ENCODE peak calls at places on chromosomes 4 and X, in nine cellular contexts. I is endothelial cell, T is PC-3, H is brain microvascular endothelial cell, S is WTC11, D is breast epithelium, M is AG10803, N is NB4, V is IMR-90. Y is an unnamed sample.

GRCh38 chrX:20306668-20307067 is 40.0 kb upstream of the RPS6KA3 start:
- DNase-seq in I (no peak), M (no peak), D (no peak), V (no peak), T (no peak), H (no peak), N (no peak), S (no peak), Y (no peak)

GRCh38 chrX:95063554-95063953 is 1389.5 kb downstream of the FAM133A start:
- DNase-seq in T (peak; percentile 29), H (no peak), S (no peak), V (peak; percentile 11), D (no peak), I (no peak), M (no peak), N (no peak), Y (peak; percentile 34)

GRCh38 chr4:22338806-22339205 is 177.1 kb downstream of the ADGRA3 start:
- DNase-seq in I (no peak), N (no peak), S (no peak), M (no peak), T (no peak), D (no peak), H (no peak), V (no peak), Y (no peak)

GRCh38 chrX:71997320-71997719 is 86.7 kb downstream of the NHSL2 start:
- DNase-seq in I (no peak), T (no peak), N (no peak), V (no peak), D (no peak), H (no peak), S (no peak), M (peak; percentile 17), Y (no peak)

GRCh38 chr4:148574502-148574901 is 132.3 kb upstream of the NR3C2 start:
- DNase-seq in H (peak; percentile 37), N (no peak), S (no peak), I (no peak), M (peak; percentile 60), T (no peak), V (peak; percentile 72), D (no peak), Y (peak; percentile 22)

GRCh38 chr4:139691-140090 is 15.4 kb downstream of the ZNF718 start:
- DNase-seq in D (no peak), M (no peak), I (no peak), H (no peak), T (no peak), N (no peak), S (no peak), V (no peak), Y (no peak)

GRCh38 chr4:98976716-98977115 is 18.8 kb upstream of the METAP1 start:
- DNase-seq in H (peak; percentile 76), I (no peak), N (no peak), D (no peak), M (no peak), T (peak; percentile 78), V (peak; percentile 62), S (no peak), Y (peak; percentile 21)

GRCh38 chr4:159400782-159401712 is 298.2 kb downstream of the RAPGEF2 start:
- DNase-seq in S (no peak), M (peak; percentile 69), V (peak; percentile 70), I (no peak), D (no peak), H (peak; percentile 46), N (peak; percentile 3), T (no peak), Y (peak; percentile 16)

GRCh38 chr4:11698033-11698432 is 269.3 kb upstream of the HS3ST1 start:
- DNase-seq in N (no peak), S (no peak), V (no peak), M (no peak), D (no peak), I (no peak), T (no peak), H (no peak), Y (no peak)

GRCh38 chr4:84750260-84750955 is 167.5 kb downstream of the CDS1 start:
- DNase-seq in S (no peak), D (no peak), H (peak; percentile 7), I (no peak), T (peak; percentile 61), M (peak; percentile 52), V (peak; percentile 65), N (peak; percentile 56), Y (peak; percentile 28)

GRCh38 chrX:13219990-13220764 is 99.7 kb downstream of the ATXN3L start:
- DNase-seq in N (no peak), S (no peak), H (peak; percentile 25), M (peak; percentile 43), D (no peak), I (no peak), T (no peak), V (peak; percentile 62), Y (no peak)

GRCh38 chr4:86924805-86925204 is 10.0 kb upstream of the AFF1 start:
- DNase-seq in T (peak; percentile 65), H (peak; percentile 50), D (no peak), N (no peak), M (peak; percentile 87), V (peak; percentile 76), S (no peak), I (no peak), Y (peak; percentile 83)

GRCh38 chr4:127007336-127007735 is 625.4 kb upstream of the INTU start:
- DNase-seq in N (no peak), V (no peak), T (no peak), D (no peak), I (no peak), S (no peak), M (no peak), H (no peak), Y (no peak)

GRCh38 chr4:175346381-175346780 is 428.2 kb downstream of the ADAM29 start:
- DNase-seq in T (peak; percentile 60), I (no peak), V (no peak), D (no peak), M (no peak), N (no peak), H (no peak), S (no peak), Y (peak; percentile 23)

GRCh38 chr4:163816494-163816893 is 322.0 kb downstream of the TMA16 start:
- DNase-seq in D (no peak), N (no peak), S (no peak), H (no peak), M (no peak), T (no peak), V (no peak), I (no peak), Y (no peak)

GRCh38 chrX:107940095-107940494 is 42.1 kb downstream of the TEX13B start:
- DNase-seq in N (no peak), T (no peak), V (no peak), D (no peak), M (no peak), H (no peak), S (no peak), I (no peak), Y (no peak)

GRCh38 chr4:151035321-151035720 is 20.2 kb upstream of the LRBA start:
- DNase-seq in N (no peak), V (no peak), T (peak; percentile 77), M (no peak), S (no peak), H (no peak), D (no peak), I (no peak), Y (no peak)

GRCh38 chr4:87425711-87426110 is 3.3 kb downstream of the NUDT9 start:
- DNase-seq in S (no peak), D (no peak), N (no peak), I (no peak), T (no peak), H (no peak), V (no peak), M (no peak), Y (no peak)

DNA sequence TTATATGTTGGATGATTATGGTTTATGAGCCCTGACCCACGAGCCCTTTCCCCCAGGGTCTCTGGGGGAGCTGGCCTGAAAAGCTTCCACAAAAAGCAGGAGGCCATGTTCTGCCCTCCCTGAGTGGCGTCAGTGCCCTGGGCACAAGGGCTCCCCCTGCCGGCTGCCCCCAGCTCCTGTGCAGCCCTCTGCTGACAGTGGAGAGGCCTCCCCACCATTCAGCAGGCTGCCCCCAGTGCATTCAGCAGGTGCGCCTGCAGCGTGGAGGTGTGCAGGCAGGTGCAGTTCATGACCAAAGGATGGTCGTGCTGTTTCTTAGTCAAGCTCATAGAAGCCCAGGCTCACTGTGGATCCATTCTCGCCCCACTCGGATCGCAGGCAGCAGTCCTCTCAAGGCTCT is 12.5 kb upstream of the S100P start:
- DNase-seq in T (no peak), I (no peak), S (peak; percentile 49), D (no peak), N (peak; percentile 43), H (no peak), M (no peak), V (no peak), Y (no peak)
- TF ChIP-seq CTCF in T (no peak), I (no peak), S (no peak), D (no peak), N (peak; percentile 47), H (no peak), M (peak; percentile 11), V (no peak), Y (peak; percentile 18)

GRCh38 chr4:66609014-66609413 is 936.3 kb downstream of the CENPC start:
- DNase-seq in D (no peak), M (no peak), N (no peak), T (no peak), H (no peak), I (no peak), S (no peak), V (no peak), Y (no peak)

GRCh38 chr4:66602622-66603021 is 932.3 kb upstream of the EPHA5 start:
- DNase-seq in M (no peak), S (no peak), H (no peak), T (no peak), V (no peak), N (no peak), D (no peak), I (no peak), Y (no peak)

GRCh38 chr4:66604192-66604591 is 933.9 kb upstream of the EPHA5 start:
- DNase-seq in I (no peak), V (no peak), N (no peak), H (no peak), D (no peak), S (no peak), M (no peak), T (no peak), Y (no peak)

GRCh38 chr4:66606215-66606614 is 935.9 kb upstream of the EPHA5 start:
- DNase-seq in I (no peak), D (no peak), N (no peak), M (no peak), H (no peak), S (no peak), V (no peak), T (no peak), Y (no peak)

GRCh38 chr4:66606908-66607307 is 936.6 kb upstream of the EPHA5 start:
- DNase-seq in S (no peak), N (no peak), M (no peak), V (no peak), H (no peak), T (no peak), D (no peak), I (no peak), Y (no peak)
- TF ChIP-seq CTCF in S (no peak), N (no peak), M (no peak), V (no peak), H (no peak), T (no peak), D (no peak), I (no peak), Y (no peak)

GRCh38 chr4:82232891-82233290 is 140.9 kb downstream of the HNRNPD start:
- DNase-seq in S (no peak), N (no peak), M (no peak), H (no peak), D (no peak), T (no peak), V (no peak), I (no peak), Y (no peak)
- TF ChIP-seq CTCF in S (no peak), N (no peak), M (no peak), H (no peak), D (no peak), T (no peak), V (no peak), I (no peak), Y (no peak)

GRCh38 chr4:137226900-137227299 is 305.4 kb downstream of the PCDH18 start:
- DNase-seq in I (peak; percentile 9), S (no peak), T (peak; percentile 55), M (no peak), H (no peak), V (peak; percentile 16), D (no peak), N (peak; percentile 1), Y (peak; percentile 7)
- TF ChIP-seq CTCF in I (peak; percentile 49), S (no peak), T (peak; percentile 60), M (peak; percentile 30), H (peak; percentile 56), V (peak; percentile 28), D (no peak), N (no peak), Y (peak; percentile 72)